ENCODE peak calls at places on chromosomes 4 and X, in eight cellular contexts. One of them, this sample, is unnamed.

GRCh38 chr4:77586953-77587383 is 18.7 kb upstream of the CXCL13 start:
- DNase-seq in glomerular endothelial cell: no peak
- DNase-seq in foreskin fibroblast: no peak
- DNase-seq in Jurkat, Clone E6-1: no peak
- DNase-seq in ELR: no peak
- DNase-seq in H54: no peak
- DNase-seq in NAMALWA: peak
- DNase-seq in stimulated activated CD8-positive, alpha-beta memory T cell treated with anti-CD3 and anti-CD28 coated beads, Interleukin-2, amount 100 ng/mL, for 1 hour: peak
- DNase-seq in this sample: no peak

GRCh38 chr4:67712000-67712625 is 11.2 kb upstream of the UBA6 start:
- DNase-seq in glomerular endothelial cell: no peak
- DNase-seq in foreskin fibroblast: no peak
- DNase-seq in Jurkat, Clone E6-1: no peak
- DNase-seq in ELR: no peak
- DNase-seq in H54: no peak
- DNase-seq in NAMALWA: no peak
- DNase-seq in stimulated activated CD8-positive, alpha-beta memory T cell treated with anti-CD3 and anti-CD28 coated beads, Interleukin-2, amount 100 ng/mL, for 1 hour: no peak
- DNase-seq in this sample: no peak

GRCh38 chr4:60296381-60296780 is 903.7 kb upstream of the ADGRL3 start:
- DNase-seq in glomerular endothelial cell: no peak
- DNase-seq in foreskin fibroblast: peak
- DNase-seq in Jurkat, Clone E6-1: no peak
- DNase-seq in ELR: peak
- DNase-seq in H54: no peak
- DNase-seq in NAMALWA: no peak
- DNase-seq in stimulated activated CD8-positive, alpha-beta memory T cell treated with anti-CD3 and anti-CD28 coated beads, Interleukin-2, amount 100 ng/mL, for 1 hour: no peak
- DNase-seq in this sample: no peak

GRCh38 chrX:150200361-150200760 is 162.8 kb upstream of the MAMLD1 start:
- DNase-seq in glomerular endothelial cell: no peak
- DNase-seq in foreskin fibroblast: no peak
- DNase-seq in Jurkat, Clone E6-1: no peak
- DNase-seq in ELR: no peak
- DNase-seq in H54: no peak
- DNase-seq in NAMALWA: no peak
- DNase-seq in stimulated activated CD8-positive, alpha-beta memory T cell treated with anti-CD3 and anti-CD28 coated beads, Interleukin-2, amount 100 ng/mL, for 1 hour: no peak
- DNase-seq in this sample: no peak

GRCh38 chrX:138890491-138890890 is 179.0 kb upstream of the FGF13 start:
- DNase-seq in glomerular endothelial cell: no peak
- DNase-seq in foreskin fibroblast: no peak
- DNase-seq in Jurkat, Clone E6-1: no peak
- DNase-seq in ELR: no peak
- DNase-seq in H54: no peak
- DNase-seq in NAMALWA: no peak
- DNase-seq in stimulated activated CD8-positive, alpha-beta memory T cell treated with anti-CD3 and anti-CD28 coated beads, Interleukin-2, amount 100 ng/mL, for 1 hour: no peak
- DNase-seq in this sample: no peak

GRCh38 chr4:148730766-148731165 is 288.6 kb upstream of the NR3C2 start:
- DNase-seq in glomerular endothelial cell: no peak
- DNase-seq in foreskin fibroblast: no peak
- DNase-seq in Jurkat, Clone E6-1: no peak
- DNase-seq in ELR: no peak
- DNase-seq in H54: no peak
- DNase-seq in NAMALWA: no peak
- DNase-seq in stimulated activated CD8-positive, alpha-beta memory T cell treated with anti-CD3 and anti-CD28 coated beads, Interleukin-2, amount 100 ng/mL, for 1 hour: no peak
- DNase-seq in this sample: peak

GRCh38 chr4:3375688-3376087 is 66.1 kb upstream of the HGFAC start:
- DNase-seq in glomerular endothelial cell: no peak
- DNase-seq in foreskin fibroblast: peak
- DNase-seq in Jurkat, Clone E6-1: no peak
- DNase-seq in ELR: peak
- DNase-seq in H54: peak
- DNase-seq in NAMALWA: no peak
- DNase-seq in stimulated activated CD8-positive, alpha-beta memory T cell treated with anti-CD3 and anti-CD28 coated beads, Interleukin-2, amount 100 ng/mL, for 1 hour: no peak
- DNase-seq in this sample: peak

GRCh38 chr4:99462875-99463464 is 27.8 kb upstream of the ADH7 start:
- DNase-seq in glomerular endothelial cell: peak
- DNase-seq in foreskin fibroblast: peak
- DNase-seq in Jurkat, Clone E6-1: peak
- DNase-seq in ELR: peak
- DNase-seq in H54: peak
- DNase-seq in NAMALWA: peak
- DNase-seq in stimulated activated CD8-positive, alpha-beta memory T cell treated with anti-CD3 and anti-CD28 coated beads, Interleukin-2, amount 100 ng/mL, for 1 hour: no peak
- DNase-seq in this sample: peak

GRCh38 chrX:131725001-131725654 is 181.3 kb downstream of the OR13H1 start:
- DNase-seq in glomerular endothelial cell: no peak
- DNase-seq in foreskin fibroblast: no peak
- DNase-seq in Jurkat, Clone E6-1: no peak
- DNase-seq in ELR: no peak
- DNase-seq in H54: no peak
- DNase-seq in NAMALWA: no peak
- DNase-seq in stimulated activated CD8-positive, alpha-beta memory T cell treated with anti-CD3 and anti-CD28 coated beads, Interleukin-2, amount 100 ng/mL, for 1 hour: no peak
- DNase-seq in this sample: no peak

GRCh38 chr4:164890691-164891090 is 13.7 kb downstream of the APELA start:
- DNase-seq in glomerular endothelial cell: no peak
- DNase-seq in foreskin fibroblast: no peak
- DNase-seq in Jurkat, Clone E6-1: no peak
- DNase-seq in ELR: no peak
- DNase-seq in H54: no peak
- DNase-seq in NAMALWA: no peak
- DNase-seq in stimulated activated CD8-positive, alpha-beta memory T cell treated with anti-CD3 and anti-CD28 coated beads, Interleukin-2, amount 100 ng/mL, for 1 hour: no peak
- DNase-seq in this sample: no peak

GRCh38 chr4:18075823-18076433 is 54.4 kb upstream of the LCORL start:
- DNase-seq in glomerular endothelial cell: peak
- DNase-seq in foreskin fibroblast: peak
- DNase-seq in Jurkat, Clone E6-1: peak
- DNase-seq in ELR: peak
- DNase-seq in H54: peak
- DNase-seq in NAMALWA: peak
- DNase-seq in stimulated activated CD8-positive, alpha-beta memory T cell treated with anti-CD3 and anti-CD28 coated beads, Interleukin-2, amount 100 ng/mL, for 1 hour: no peak
- DNase-seq in this sample: peak

GRCh38 chr4:173130671-173131070 is 37.9 kb upstream of the GALNT7 start:
- DNase-seq in glomerular endothelial cell: no peak
- DNase-seq in foreskin fibroblast: peak
- DNase-seq in Jurkat, Clone E6-1: no peak
- DNase-seq in ELR: no peak
- DNase-seq in H54: no peak
- DNase-seq in NAMALWA: no peak
- DNase-seq in stimulated activated CD8-positive, alpha-beta memory T cell treated with anti-CD3 and anti-CD28 coated beads, Interleukin-2, amount 100 ng/mL, for 1 hour: no peak
- DNase-seq in this sample: no peak

GRCh38 chr4:31194823-31195222 is 474.7 kb downstream of the PCDH7 start:
- DNase-seq in glomerular endothelial cell: no peak
- DNase-seq in foreskin fibroblast: no peak
- DNase-seq in Jurkat, Clone E6-1: no peak
- DNase-seq in ELR: no peak
- DNase-seq in H54: no peak
- DNase-seq in NAMALWA: no peak
- DNase-seq in stimulated activated CD8-positive, alpha-beta memory T cell treated with anti-CD3 and anti-CD28 coated beads, Interleukin-2, amount 100 ng/mL, for 1 hour: no peak
- DNase-seq in this sample: no peak

GRCh38 chr4:93791570-93792195 is 36.9 kb upstream of the ATOH1 start:
- DNase-seq in glomerular endothelial cell: peak
- DNase-seq in foreskin fibroblast: peak
- DNase-seq in Jurkat, Clone E6-1: peak
- DNase-seq in ELR: peak
- DNase-seq in H54: peak
- DNase-seq in NAMALWA: peak
- DNase-seq in stimulated activated CD8-positive, alpha-beta memory T cell treated with anti-CD3 and anti-CD28 coated beads, Interleukin-2, amount 100 ng/mL, for 1 hour: no peak
- DNase-seq in this sample: peak

GRCh38 chr4:7358100-7358735 is 76.5 kb downstream of the PSAPL1 start:
- DNase-seq in glomerular endothelial cell: no peak
- DNase-seq in foreskin fibroblast: peak
- DNase-seq in Jurkat, Clone E6-1: no peak
- DNase-seq in ELR: peak
- DNase-seq in H54: peak
- DNase-seq in NAMALWA: no peak
- DNase-seq in stimulated activated CD8-positive, alpha-beta memory T cell treated with anti-CD3 and anti-CD28 coated beads, Interleukin-2, amount 100 ng/mL, for 1 hour: no peak
- DNase-seq in this sample: peak

GRCh38 chr4:144399927-144400326 is 246.0 kb upstream of the HHIP start:
- DNase-seq in glomerular endothelial cell: peak
- DNase-seq in foreskin fibroblast: peak
- DNase-seq in Jurkat, Clone E6-1: no peak
- DNase-seq in ELR: peak
- DNase-seq in H54: peak
- DNase-seq in NAMALWA: no peak
- DNase-seq in stimulated activated CD8-positive, alpha-beta memory T cell treated with anti-CD3 and anti-CD28 coated beads, Interleukin-2, amount 100 ng/mL, for 1 hour: no peak
- DNase-seq in this sample: peak

GRCh38 chrX:74383611-74384010 is 37.7 kb upstream of the SLC16A2 start:
- DNase-seq in glomerular endothelial cell: peak
- DNase-seq in foreskin fibroblast: peak
- DNase-seq in Jurkat, Clone E6-1: peak
- DNase-seq in ELR: peak
- DNase-seq in H54: peak
- DNase-seq in NAMALWA: peak
- DNase-seq in stimulated activated CD8-positive, alpha-beta memory T cell treated with anti-CD3 and anti-CD28 coated beads, Interleukin-2, amount 100 ng/mL, for 1 hour: no peak
- DNase-seq in this sample: peak

GRCh38 chr4:148780426-148781005 is 338.3 kb upstream of the NR3C2 start:
- DNase-seq in glomerular endothelial cell: no peak
- DNase-seq in foreskin fibroblast: no peak
- DNase-seq in Jurkat, Clone E6-1: no peak
- DNase-seq in ELR: peak
- DNase-seq in H54: no peak
- DNase-seq in NAMALWA: no peak
- DNase-seq in stimulated activated CD8-positive, alpha-beta memory T cell treated with anti-CD3 and anti-CD28 coated beads, Interleukin-2, amount 100 ng/mL, for 1 hour: no peak
- DNase-seq in this sample: peak

GRCh38 chrX:63350979-63351616 is at the start of gene SPIN4:
- DNase-seq in glomerular endothelial cell: peak
- DNase-seq in foreskin fibroblast: peak
- DNase-seq in Jurkat, Clone E6-1: peak
- DNase-seq in ELR: peak
- DNase-seq in H54: peak
- DNase-seq in NAMALWA: peak
- DNase-seq in stimulated activated CD8-positive, alpha-beta memory T cell treated with anti-CD3 and anti-CD28 coated beads, Interleukin-2, amount 100 ng/mL, for 1 hour: peak
- DNase-seq in this sample: peak

GRCh38 chrX:148813422-148813821 is 313.0 kb downstream of the AFF2 start:
- DNase-seq in glomerular endothelial cell: no peak
- DNase-seq in foreskin fibroblast: no peak
- DNase-seq in Jurkat, Clone E6-1: no peak
- DNase-seq in ELR: no peak
- DNase-seq in H54: no peak
- DNase-seq in NAMALWA: no peak
- DNase-seq in stimulated activated CD8-positive, alpha-beta memory T cell treated with anti-CD3 and anti-CD28 coated beads, Interleukin-2, amount 100 ng/mL, for 1 hour: no peak
- DNase-seq in this sample: no peak

GRCh38 chr4:111631157-111631999 is 513.9 kb upstream of the FAM241A start:
- DNase-seq in glomerular endothelial cell: no peak
- DNase-seq in foreskin fibroblast: peak
- DNase-seq in Jurkat, Clone E6-1: peak
- DNase-seq in ELR: peak
- DNase-seq in H54: no peak
- DNase-seq in NAMALWA: peak
- DNase-seq in stimulated activated CD8-positive, alpha-beta memory T cell treated with anti-CD3 and anti-CD28 coated beads, Interleukin-2, amount 100 ng/mL, for 1 hour: no peak
- DNase-seq in this sample: peak

GRCh38 chr4:164948943-164949342 is 28.5 kb downstream of the TRIM61 start:
- DNase-seq in glomerular endothelial cell: no peak
- DNase-seq in foreskin fibroblast: no peak
- DNase-seq in Jurkat, Clone E6-1: no peak
- DNase-seq in ELR: no peak
- DNase-seq in H54: no peak
- DNase-seq in NAMALWA: no peak
- DNase-seq in stimulated activated CD8-positive, alpha-beta memory T cell treated with anti-CD3 and anti-CD28 coated beads, Interleukin-2, amount 100 ng/mL, for 1 hour: no peak
- DNase-seq in this sample: no peak

GRCh38 chr4:32117696-32118095 is 1397.5 kb downstream of the PCDH7 start:
- DNase-seq in glomerular endothelial cell: no peak
- DNase-seq in foreskin fibroblast: no peak
- DNase-seq in Jurkat, Clone E6-1: no peak
- DNase-seq in ELR: no peak
- DNase-seq in H54: no peak
- DNase-seq in NAMALWA: no peak
- DNase-seq in stimulated activated CD8-positive, alpha-beta memory T cell treated with anti-CD3 and anti-CD28 coated beads, Interleukin-2, amount 100 ng/mL, for 1 hour: no peak
- DNase-seq in this sample: no peak

GRCh38 chrX:19670321-19670750 is 155.0 kb upstream of the MAP3K15 start:
- DNase-seq in glomerular endothelial cell: no peak
- DNase-seq in foreskin fibroblast: peak
- DNase-seq in Jurkat, Clone E6-1: no peak
- DNase-seq in ELR: peak
- DNase-seq in H54: no peak
- DNase-seq in NAMALWA: no peak
- DNase-seq in stimulated activated CD8-positive, alpha-beta memory T cell treated with anti-CD3 and anti-CD28 coated beads, Interleukin-2, amount 100 ng/mL, for 1 hour: no peak
- DNase-seq in this sample: no peak

GRCh38 chrX:145923376-145923775 is 105.7 kb downstream of the SLITRK2 start:
- DNase-seq in glomerular endothelial cell: no peak
- DNase-seq in foreskin fibroblast: no peak
- DNase-seq in Jurkat, Clone E6-1: no peak
- DNase-seq in ELR: no peak
- DNase-seq in H54: no peak
- DNase-seq in NAMALWA: peak
- DNase-seq in stimulated activated CD8-positive, alpha-beta memory T cell treated with anti-CD3 and anti-CD28 coated beads, Interleukin-2, amount 100 ng/mL, for 1 hour: no peak
- DNase-seq in this sample: no peak

GRCh38 chrX:119004920-119005524 is 30.6 kb downstream of the LONRF3 start:
- DNase-seq in glomerular endothelial cell: no peak
- DNase-seq in foreskin fibroblast: peak
- DNase-seq in Jurkat, Clone E6-1: peak
- DNase-seq in ELR: peak
- DNase-seq in H54: peak
- DNase-seq in NAMALWA: peak
- DNase-seq in stimulated activated CD8-positive, alpha-beta memory T cell treated with anti-CD3 and anti-CD28 coated beads, Interleukin-2, amount 100 ng/mL, for 1 hour: peak
- DNase-seq in this sample: peak

GRCh38 chrX:130028196-130028595 is 45.8 kb downstream of the BCORL1 start:
- DNase-seq in glomerular endothelial cell: no peak
- DNase-seq in foreskin fibroblast: peak
- DNase-seq in Jurkat, Clone E6-1: peak
- DNase-seq in ELR: peak
- DNase-seq in H54: peak
- DNase-seq in NAMALWA: peak
- DNase-seq in stimulated activated CD8-positive, alpha-beta memory T cell treated with anti-CD3 and anti-CD28 coated beads, Interleukin-2, amount 100 ng/mL, for 1 hour: peak
- DNase-seq in this sample: peak

GRCh38 chr4:53196872-53197759 is 168.7 kb downstream of the SCFD2 start:
- DNase-seq in glomerular endothelial cell: peak
- DNase-seq in foreskin fibroblast: peak
- DNase-seq in Jurkat, Clone E6-1: peak
- DNase-seq in ELR: peak
- DNase-seq in H54: no peak
- DNase-seq in NAMALWA: peak
- DNase-seq in stimulated activated CD8-positive, alpha-beta memory T cell treated with anti-CD3 and anti-CD28 coated beads, Interleukin-2, amount 100 ng/mL, for 1 hour: no peak
- DNase-seq in this sample: peak

GRCh38 chr4:86608757-86609375 is 14.8 kb downstream of the PTPN13 start:
- DNase-seq in glomerular endothelial cell: no peak
- DNase-seq in foreskin fibroblast: no peak
- DNase-seq in Jurkat, Clone E6-1: no peak
- DNase-seq in ELR: no peak
- DNase-seq in H54: no peak
- DNase-seq in NAMALWA: no peak
- DNase-seq in stimulated activated CD8-positive, alpha-beta memory T cell treated with anti-CD3 and anti-CD28 coated beads, Interleukin-2, amount 100 ng/mL, for 1 hour: no peak
- DNase-seq in this sample: no peak

This sample was measured in kidney tubule cell.